ENCODE peak calls at places on chromosomes 3 and 15, in five cellular contexts. One of them, this sample, is unnamed.

GRCh38 chr3:70980646-70981031 is 602.9 kb downstream of the FOXP1 start:
- DNase-seq in hepatic stellate cell: no peak
- DNase-seq in LNCaP clone FGC: no peak
- DNase-seq in stimulated activated CD4-positive, alpha-beta T cell treated with anti-CD3 and anti-CD28 coated beads, TNF-alpha, amount 100 ng/mL, for 24 hours: no peak
- DNase-seq in AG09319: no peak
- DNase-seq in this sample: no peak

GRCh38 chr3:123405021-123405420 is 43.9 kb downstream of the ADCY5 start:
- DNase-seq in hepatic stellate cell: no peak
- DNase-seq in stimulated activated CD4-positive, alpha-beta T cell treated with anti-CD3 and anti-CD28 coated beads, TNF-alpha, amount 100 ng/mL, for 24 hours: no peak
- DNase-seq in LNCaP clone FGC: no peak
- DNase-seq in AG09319: no peak
- DNase-seq in this sample: no peak

GRCh38 chr3:182445576-182445975 is 347.7 kb upstream of the ATP11B start:
- DNase-seq in AG09319: no peak
- DNase-seq in stimulated activated CD4-positive, alpha-beta T cell treated with anti-CD3 and anti-CD28 coated beads, TNF-alpha, amount 100 ng/mL, for 24 hours: no peak
- DNase-seq in LNCaP clone FGC: no peak
- DNase-seq in hepatic stellate cell: no peak
- DNase-seq in this sample: no peak

GRCh38 chr3:170350515-170351413 is 6.8 kb upstream of the SKIL start:
- DNase-seq in stimulated activated CD4-positive, alpha-beta T cell treated with anti-CD3 and anti-CD28 coated beads, TNF-alpha, amount 100 ng/mL, for 24 hours: no peak
- DNase-seq in AG09319: no peak
- DNase-seq in LNCaP clone FGC: no peak
- DNase-seq in hepatic stellate cell: no peak
- DNase-seq in this sample: no peak

GRCh38 chr3:158768361-158768787 is 33.5 kb upstream of the MFSD1 start:
- DNase-seq in AG09319: no peak
- DNase-seq in stimulated activated CD4-positive, alpha-beta T cell treated with anti-CD3 and anti-CD28 coated beads, TNF-alpha, amount 100 ng/mL, for 24 hours: no peak
- DNase-seq in hepatic stellate cell: peak
- DNase-seq in LNCaP clone FGC: no peak
- DNase-seq in this sample: no peak

GRCh38 chr3:111210003-111210699 is 138.5 kb downstream of the NECTIN3 start:
- DNase-seq in AG09319: no peak
- DNase-seq in hepatic stellate cell: peak
- DNase-seq in LNCaP clone FGC: no peak
- DNase-seq in stimulated activated CD4-positive, alpha-beta T cell treated with anti-CD3 and anti-CD28 coated beads, TNF-alpha, amount 100 ng/mL, for 24 hours: no peak
- DNase-seq in this sample: peak

GRCh38 chr3:146747051-146747450 is 141.9 kb upstream of the PLSCR5 start:
- DNase-seq in AG09319: no peak
- DNase-seq in hepatic stellate cell: no peak
- DNase-seq in stimulated activated CD4-positive, alpha-beta T cell treated with anti-CD3 and anti-CD28 coated beads, TNF-alpha, amount 100 ng/mL, for 24 hours: no peak
- DNase-seq in LNCaP clone FGC: no peak
- DNase-seq in this sample: no peak

GRCh38 chr3:72186485-72186864 is 401.5 kb upstream of the PROK2 start:
- DNase-seq in stimulated activated CD4-positive, alpha-beta T cell treated with anti-CD3 and anti-CD28 coated beads, TNF-alpha, amount 100 ng/mL, for 24 hours: no peak
- DNase-seq in LNCaP clone FGC: no peak
- DNase-seq in hepatic stellate cell: no peak
- DNase-seq in AG09319: no peak
- DNase-seq in this sample: no peak

GRCh38 chr3:184757010-184757651 is 45.3 kb upstream of the MAGEF1 start:
- DNase-seq in LNCaP clone FGC: no peak
- DNase-seq in stimulated activated CD4-positive, alpha-beta T cell treated with anti-CD3 and anti-CD28 coated beads, TNF-alpha, amount 100 ng/mL, for 24 hours: no peak
- DNase-seq in hepatic stellate cell: peak
- DNase-seq in AG09319: peak
- DNase-seq in this sample: peak

GRCh38 chr15:55799287-55800212 is 56.6 kb upstream of the PRTG start:
- DNase-seq in AG09319: no peak
- DNase-seq in hepatic stellate cell: peak
- DNase-seq in stimulated activated CD4-positive, alpha-beta T cell treated with anti-CD3 and anti-CD28 coated beads, TNF-alpha, amount 100 ng/mL, for 24 hours: no peak
- DNase-seq in LNCaP clone FGC: no peak
- DNase-seq in this sample: no peak

GRCh38 chr3:38205472-38205805 is 40.1 kb downstream of the OXSR1 start:
- DNase-seq in LNCaP clone FGC: no peak
- DNase-seq in AG09319: no peak
- DNase-seq in stimulated activated CD4-positive, alpha-beta T cell treated with anti-CD3 and anti-CD28 coated beads, TNF-alpha, amount 100 ng/mL, for 24 hours: no peak
- DNase-seq in hepatic stellate cell: no peak
- DNase-seq in this sample: no peak

GRCh38 chr3:196168808-196169391 is 42.3 kb downstream of the ZDHHC19 start:
- DNase-seq in stimulated activated CD4-positive, alpha-beta T cell treated with anti-CD3 and anti-CD28 coated beads, TNF-alpha, amount 100 ng/mL, for 24 hours: no peak
- DNase-seq in LNCaP clone FGC: peak
- DNase-seq in AG09319: no peak
- DNase-seq in hepatic stellate cell: no peak
- DNase-seq in this sample: no peak

GRCh38 chr3:43699864-43700263 is 9.1 kb downstream of the ABHD5 start:
- DNase-seq in stimulated activated CD4-positive, alpha-beta T cell treated with anti-CD3 and anti-CD28 coated beads, TNF-alpha, amount 100 ng/mL, for 24 hours: no peak
- DNase-seq in LNCaP clone FGC: no peak
- DNase-seq in hepatic stellate cell: no peak
- DNase-seq in AG09319: no peak
- DNase-seq in this sample: no peak

GRCh38 chr15:39887211-39887610 is 32.9 kb downstream of the GPR176 start:
- DNase-seq in hepatic stellate cell: no peak
- DNase-seq in stimulated activated CD4-positive, alpha-beta T cell treated with anti-CD3 and anti-CD28 coated beads, TNF-alpha, amount 100 ng/mL, for 24 hours: no peak
- DNase-seq in LNCaP clone FGC: no peak
- DNase-seq in AG09319: no peak
- DNase-seq in this sample: no peak

GRCh38 chr3:42868841-42869240 is 6.8 kb downstream of the CYP8B1 start:
- DNase-seq in hepatic stellate cell: no peak
- DNase-seq in stimulated activated CD4-positive, alpha-beta T cell treated with anti-CD3 and anti-CD28 coated beads, TNF-alpha, amount 100 ng/mL, for 24 hours: no peak
- DNase-seq in AG09319: no peak
- DNase-seq in LNCaP clone FGC: no peak
- DNase-seq in this sample: no peak

GRCh38 chr15:90557651-90558084 is 27.9 kb downstream of the CRTC3 start:
- DNase-seq in LNCaP clone FGC: peak
- DNase-seq in hepatic stellate cell: peak
- DNase-seq in stimulated activated CD4-positive, alpha-beta T cell treated with anti-CD3 and anti-CD28 coated beads, TNF-alpha, amount 100 ng/mL, for 24 hours: no peak
- DNase-seq in AG09319: peak
- DNase-seq in this sample: peak

GRCh38 chr15:62287066-62287857 is 122.2 kb upstream of the C2CD4B start:
- DNase-seq in hepatic stellate cell: no peak
- DNase-seq in stimulated activated CD4-positive, alpha-beta T cell treated with anti-CD3 and anti-CD28 coated beads, TNF-alpha, amount 100 ng/mL, for 24 hours: no peak
- DNase-seq in AG09319: peak
- DNase-seq in LNCaP clone FGC: no peak
- DNase-seq in this sample: peak

GRCh38 chr15:68232937-68233336 is 3.4 kb upstream of the CLN6 start:
- DNase-seq in LNCaP clone FGC: no peak
- DNase-seq in AG09319: no peak
- DNase-seq in stimulated activated CD4-positive, alpha-beta T cell treated with anti-CD3 and anti-CD28 coated beads, TNF-alpha, amount 100 ng/mL, for 24 hours: no peak
- DNase-seq in hepatic stellate cell: no peak
- DNase-seq in this sample: no peak

GRCh38 chr3:5442106-5442785 is 254.7 kb downstream of the EDEM1 start:
- DNase-seq in LNCaP clone FGC: no peak
- DNase-seq in stimulated activated CD4-positive, alpha-beta T cell treated with anti-CD3 and anti-CD28 coated beads, TNF-alpha, amount 100 ng/mL, for 24 hours: no peak
- DNase-seq in hepatic stellate cell: no peak
- DNase-seq in AG09319: no peak
- DNase-seq in this sample: no peak

GRCh38 chr3:177973241-177973840 is 562.9 kb upstream of the KCNMB2 start:
- DNase-seq in hepatic stellate cell: peak
- DNase-seq in LNCaP clone FGC: no peak
- DNase-seq in AG09319: no peak
- DNase-seq in stimulated activated CD4-positive, alpha-beta T cell treated with anti-CD3 and anti-CD28 coated beads, TNF-alpha, amount 100 ng/mL, for 24 hours: no peak
- DNase-seq in this sample: no peak

GRCh38 chr15:27573800-27574485 is 525.2 kb downstream of the OCA2 start:
- DNase-seq in stimulated activated CD4-positive, alpha-beta T cell treated with anti-CD3 and anti-CD28 coated beads, TNF-alpha, amount 100 ng/mL, for 24 hours: no peak
- DNase-seq in hepatic stellate cell: no peak
- DNase-seq in AG09319: no peak
- DNase-seq in LNCaP clone FGC: no peak
- DNase-seq in this sample: no peak

GRCh38 chr15:67542462-67543347 is at the start of gene MAP2K5:
- DNase-seq in stimulated activated CD4-positive, alpha-beta T cell treated with anti-CD3 and anti-CD28 coated beads, TNF-alpha, amount 100 ng/mL, for 24 hours: peak
- DNase-seq in LNCaP clone FGC: no peak
- DNase-seq in hepatic stellate cell: peak
- DNase-seq in AG09319: peak
- DNase-seq in this sample: no peak

GRCh38 chr3:48432411-48433371 is 2.8 kb upstream of the PLXNB1 start:
- DNase-seq in AG09319: no peak
- DNase-seq in hepatic stellate cell: no peak
- DNase-seq in stimulated activated CD4-positive, alpha-beta T cell treated with anti-CD3 and anti-CD28 coated beads, TNF-alpha, amount 100 ng/mL, for 24 hours: no peak
- DNase-seq in LNCaP clone FGC: no peak
- DNase-seq in this sample: no peak

This sample was measured in GM04504.